ENCODE peak calls at places on chromosomes 3 and 15, in six cellular contexts. U is KG1, G is GM10248, T is caudate nucleus, S is endodermal cell, A is cardiac fibroblast. M is an unnamed sample.

GRCh38 chr15:39896837-39897236 is 23.2 kb downstream of the GPR176 start:
- DNase-seq in G (no peak), U (no peak), S (no peak), T (no peak), A (peak), M (peak)

GRCh38 chr3:50630916-50631315 is 14.0 kb downstream of the MAPKAPK3 start:
- DNase-seq in G (no peak), U (no peak), A (no peak), T (no peak), S (no peak), M (no peak)

GRCh38 chr3:171258316-171258715 is 201.9 kb downstream of the TNIK start:
- DNase-seq in G (no peak), T (no peak), S (no peak), U (no peak), A (no peak), M (no peak)

GRCh38 chr3:52838561-52839267 is 3.9 kb upstream of the MUSTN1 start:
- DNase-seq in S (no peak), T (no peak), A (no peak), U (no peak), G (no peak), M (no peak)

GRCh38 chr15:82139823-82140268 is 94.0 kb upstream of the MEX3B start:
- DNase-seq in U (peak), S (no peak), T (no peak), A (peak), G (no peak), M (peak)

GRCh38 chr3:106198828-106199194 is 330.0 kb upstream of the CBLB start:
- DNase-seq in A (no peak), T (no peak), S (no peak), U (no peak), G (no peak), M (no peak)

GRCh38 chr3:155629006-155629405 is 115.9 kb downstream of the PLCH1 start:
- DNase-seq in A (no peak), T (no peak), G (no peak), U (no peak), S (no peak), M (no peak)

GRCh38 chr15:40358492-40359353 is 704 bp downstream of the DISP2 start:
- DNase-seq in U (no peak), G (no peak), S (no peak), A (no peak), T (peak), M (no peak)

GRCh38 chr3:165797551-165797950 is 39.7 kb downstream of the BCHE start:
- DNase-seq in T (no peak), G (no peak), S (no peak), A (no peak), U (no peak), M (no peak)

GRCh38 chr3:125679258-125679657 is 84.0 kb upstream of the OSBPL11 start:
- DNase-seq in S (peak), G (no peak), A (no peak), T (no peak), U (no peak), M (no peak)

GRCh38 chr3:28915711-28916481 is 365.0 kb upstream of the RBMS3 start:
- DNase-seq in A (peak), S (peak), U (no peak), G (no peak), T (no peak), M (peak)

GRCh38 chr15:27743078-27743477 is 356.0 kb downstream of the OCA2 start:
- DNase-seq in U (no peak), T (no peak), A (no peak), S (no peak), G (no peak), M (no peak)

GRCh38 chr3:14725015-14725431 is 50.1 kb downstream of the C3orf20 start:
- DNase-seq in G (no peak), S (no peak), U (no peak), A (peak), T (no peak), M (peak)

GRCh38 chr3:173529062-173529711 is 131.6 kb downstream of the NLGN1 start:
- DNase-seq in U (no peak), T (no peak), S (peak), G (peak), A (peak), M (peak)

GRCh38 chr3:12932347-12932746 is 91.0 kb upstream of the RPL32 start:
- DNase-seq in G (no peak), T (no peak), A (no peak), U (no peak), S (no peak), M (no peak)